ENCODE peak calls at places on chromosomes 5 and 9, in five cellular contexts. W is A549, N is choroid plexus epithelial cell, A is cardiac muscle cell, S is astrocyte of the cerebellum. X is an unnamed sample.

GRCh38 chr5:80569961-80570786 is at the start of gene ANKRD34B:
- DNase-seq in S (no peak), N (peak; percentile 10), A (peak; percentile 41), W (peak; percentile 38), X (no peak)

GRCh38 chr5:87872986-87873385 is 395.7 kb downstream of the TMEM161B start:
- DNase-seq in N (no peak), W (no peak), S (no peak), A (no peak), X (no peak)

GRCh38 chr5:180592176-180592575 is 877 bp upstream of the SCGB3A1 start:
- DNase-seq in N (no peak), W (no peak), A (no peak), S (no peak), X (no peak)

GRCh38 chr5:312845-313244 is 8.7 kb upstream of the AHRR start:
- DNase-seq in N (no peak), S (no peak), A (no peak), W (no peak), X (no peak)

GRCh38 chr9:128927731-128928411 is 7.1 kb downstream of the PHYHD1 start:
- DNase-seq in S (peak; percentile 22), A (peak; percentile 69), W (peak; percentile 70), N (peak; percentile 58), X (peak; percentile 45)

GRCh38 chr5:4906821-4907220 is 233.3 kb upstream of the ADAMTS16 start:
- DNase-seq in A (no peak), S (peak; percentile 11), W (no peak), N (no peak), X (no peak)

GRCh38 chr5:126433708-126434107 is 10.5 kb downstream of the GRAMD2B start:
- DNase-seq in N (peak; percentile 46), A (no peak), W (no peak), S (peak; percentile 72), X (peak; percentile 59)

GRCh38 chr5:154221371-154221896 is 30.9 kb downstream of the GALNT10 start:
- DNase-seq in A (no peak), N (peak; percentile 91), S (peak; percentile 83), W (no peak), X (peak; percentile 93)

GRCh38 chr9:3648266-3648665 is 122.5 kb upstream of the RFX3 start:
- DNase-seq in N (no peak), A (no peak), W (no peak), S (no peak), X (no peak)

GRCh38 chr9:38263534-38263933 is 129.0 kb upstream of the ALDH1B1 start:
- DNase-seq in A (no peak), N (peak; percentile 79), S (peak; percentile 16), W (peak; percentile 49), X (peak; percentile 42)

GRCh38 chr5:135241536-135241935 is 157.5 kb downstream of the MACROH2A1 start:
- DNase-seq in A (no peak), W (no peak), N (no peak), S (no peak), X (no peak)

GRCh38 chr5:93577807-93578178 is 3.2 kb downstream of the NR2F1-AS1 start:
- DNase-seq in W (no peak), N (no peak), S (no peak), A (no peak), X (no peak)

GRCh38 chr5:31664566-31664965 is 25.6 kb downstream of the PDZD2 start:
- DNase-seq in A (no peak), W (peak; percentile 74), S (peak; percentile 86), N (peak; percentile 5), X (peak; percentile 64)

GRCh38 chr5:139635606-139636206 is 12.4 kb upstream of the CXXC5 start:
- DNase-seq in N (peak; percentile 96), A (peak; percentile 87), W (peak; percentile 73), S (peak; percentile 79), X (peak; percentile 93)

GRCh38 chr5:6176294-6176693 is 202.1 kb downstream of the MED10 start:
- DNase-seq in N (no peak), S (no peak), A (no peak), W (no peak), X (no peak)

GRCh38 chr5:89437450-89438435 is 554.8 kb upstream of the MEF2C start:
- DNase-seq in S (peak; percentile 6), A (no peak), N (peak; percentile 45), W (no peak), X (peak; percentile 48)

GRCh38 chr5:92525131-92525530 is 1055.9 kb downstream of the NR2F1-AS1 start:
- DNase-seq in S (no peak), A (no peak), N (peak; percentile 37), W (no peak), X (no peak)

GRCh38 chr5:55994502-55994997 is at the start of gene IL6ST:
- DNase-seq in S (peak; percentile 42), A (peak; percentile 83), W (peak; percentile 80), N (peak; percentile 78), X (peak; percentile 56)

GRCh38 chr5:167743685-167744084 is 547.8 kb upstream of the WWC1 start:
- DNase-seq in S (peak; percentile 91), N (peak; percentile 91), A (no peak), W (no peak), X (peak; percentile 89)

GRCh38 chr5:147223343-147223742 is 11.5 kb upstream of the STK32A start:
- DNase-seq in A (no peak), N (peak; percentile 10), S (peak; percentile 33), W (no peak), X (peak; percentile 27)

DNA sequence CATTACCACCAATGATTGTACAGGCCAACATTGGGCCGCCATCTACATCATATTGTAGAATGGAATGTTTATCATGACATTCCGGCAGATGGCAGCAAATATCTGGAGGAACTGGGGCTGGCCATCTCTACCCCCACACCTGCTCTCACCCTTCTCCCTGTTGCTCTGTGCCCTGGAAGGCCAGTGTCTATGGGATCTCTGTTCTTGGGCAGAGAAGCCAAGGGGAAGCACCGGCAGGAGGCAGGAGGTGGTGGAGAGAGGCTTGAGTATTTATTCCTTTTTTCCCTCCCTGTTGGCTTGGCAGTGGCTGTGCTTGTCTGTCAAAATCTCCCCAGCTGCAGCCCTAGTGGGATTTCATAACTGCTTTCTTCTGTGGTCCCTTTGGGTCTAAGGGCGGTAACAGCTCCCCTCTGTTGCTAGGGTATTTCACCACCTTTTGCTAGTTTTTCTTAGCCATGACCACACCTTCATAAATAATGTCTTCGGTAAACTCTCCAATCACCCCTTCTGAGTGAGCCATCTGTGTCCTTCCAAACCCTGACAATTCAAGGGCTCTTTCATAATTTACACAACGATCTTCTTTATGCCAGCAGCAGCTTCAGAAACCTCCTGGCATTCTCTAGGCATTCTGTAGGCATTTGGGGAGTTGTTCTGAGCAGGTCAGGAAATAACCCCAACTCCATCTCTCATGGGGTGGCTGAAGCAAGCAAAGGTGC is 225.8 kb downstream of the MELK start:
- DNase-seq in A (peak; percentile 22), S (no peak), W (peak; percentile 35), N (no peak), X (no peak)
- TF ChIP-seq CTCF in A (peak; percentile 5), S (no peak), W (peak; percentile 56), N (peak; percentile 15), X (no peak)

DNA sequence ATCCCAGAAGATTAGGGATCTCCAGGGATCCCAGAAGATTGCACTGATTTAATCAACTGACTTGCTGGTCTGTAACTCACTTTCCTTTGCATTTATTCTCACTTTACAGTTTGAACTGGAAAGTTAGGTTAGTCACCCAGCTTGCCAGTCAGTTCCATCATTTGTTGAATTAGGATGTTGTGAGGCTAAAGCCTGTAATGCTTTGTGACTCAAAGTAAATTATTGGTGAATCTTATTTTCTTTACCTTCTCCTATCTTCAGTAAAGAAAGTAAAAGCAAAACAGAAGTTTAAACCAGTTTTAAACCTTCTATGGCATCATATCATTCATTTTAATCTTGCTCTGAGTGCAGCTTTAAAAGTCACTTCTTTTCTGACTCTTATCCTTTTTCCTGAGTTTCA is 85.8 kb downstream of the SLC44A1 start:
- DNase-seq in W (no peak), S (no peak), N (no peak), A (no peak), X (no peak)
- H3K4me3 ChIP-seq in W (no peak overlapping the region), S (no peak overlapping the region), N (no peak overlapping the region), A (no peak overlapping the region), X (no peak overlapping the region)

DNA sequence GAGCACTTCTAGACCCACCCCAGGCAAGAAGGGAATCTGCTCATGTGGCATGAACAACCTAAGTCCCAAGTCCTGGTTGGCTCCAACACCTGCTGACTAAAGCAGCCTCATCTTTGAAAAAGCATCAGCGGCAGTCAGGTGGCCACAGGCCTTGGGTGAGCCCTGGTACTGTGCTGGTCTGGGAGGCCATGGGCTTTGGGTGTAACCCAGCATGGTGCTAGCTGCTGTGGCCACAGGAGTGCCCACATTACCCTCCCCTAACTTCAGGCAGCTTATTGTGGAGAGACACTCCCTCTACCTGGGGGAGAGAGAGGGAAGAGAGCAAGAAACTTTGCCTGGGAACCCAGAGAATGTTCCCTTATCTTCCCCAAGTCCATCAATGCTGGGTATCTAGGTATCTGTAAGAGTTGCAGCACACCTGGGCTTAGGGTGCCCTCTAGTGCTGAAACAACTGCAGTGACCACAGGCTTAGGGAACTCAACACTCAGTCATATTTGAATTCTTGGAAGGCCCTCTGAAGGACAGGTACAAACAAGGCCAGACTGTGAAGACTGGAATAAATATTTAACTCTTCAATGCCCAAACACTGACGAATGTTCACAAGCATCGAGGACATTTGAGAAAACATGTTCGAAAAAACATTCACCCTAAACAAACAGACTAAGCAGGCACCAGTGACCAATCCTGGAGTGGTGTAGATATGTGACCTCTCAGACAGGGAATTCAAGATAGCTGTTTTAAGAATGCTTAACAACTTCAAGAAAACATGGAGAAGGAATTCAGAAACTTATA is 69.9 kb upstream of the OR2K2 start:
- DNase-seq in A (no peak), N (peak; percentile 44), S (no peak), W (peak; percentile 67), X (peak; percentile 6)
- TF ChIP-seq CTCF in A (peak; percentile 47), N (peak; percentile 59), S (peak; percentile 43), W (peak; percentile 45), X (peak; percentile 44)

GRCh38 chr5:17436766-17437221 is 61.2 kb upstream of the TAF11L2 start:
- DNase-seq in S (no peak), W (no peak), N (peak; percentile 53), A (no peak), X (peak; percentile 35)

GRCh38 chr5:17439956-17440355 is 58.1 kb upstream of the TAF11L2 start:
- DNase-seq in A (no peak), S (no peak), W (no peak), N (no peak), X (no peak)

GRCh38 chr5:17436345-17436744 is 61.7 kb upstream of the TAF11L2 start:
- DNase-seq in N (peak; percentile 41), A (no peak), W (no peak), S (no peak), X (no peak)

GRCh38 chr5:17440766-17441165 is 57.3 kb upstream of the TAF11L2 start:
- DNase-seq in A (no peak), S (peak; percentile 76), N (peak; percentile 25), W (no peak), X (peak; percentile 55)

GRCh38 chr5:17438027-17438426 is 60.0 kb upstream of the TAF11L2 start:
- DNase-seq in W (no peak), N (no peak), S (no peak), A (no peak), X (no peak)
- H3K4me3 ChIP-seq in W (no peak overlapping the region), N (no peak overlapping the region), S (no peak overlapping the region), A (no peak overlapping the region), X (no peak overlapping the region)

GRCh38 chr9:5876711-5877110 is 14.0 kb upstream of the MLANA start:
- DNase-seq in N (no peak), S (no peak), A (no peak), W (no peak), X (no peak)
- TF ChIP-seq CTCF in N (no peak), S (no peak), A (no peak), W (no peak), X (no peak)

GRCh38 chr9:123246534-123246933 is 21.9 kb downstream of the STRBP start:
- DNase-seq in S (peak; percentile 32), A (no peak), W (no peak), N (peak; percentile 44), X (peak; percentile 33)
- H3K4me3 ChIP-seq in S (no peak overlapping the region), A (no peak overlapping the region), W (no peak overlapping the region), N (no peak overlapping the region), X (no peak overlapping the region)